ENCODE peak calls at places on chromosomes 1 and 21, in four cellular contexts. D is HCT116, W is H1, Y is transverse colon. T is an unnamed sample.

GRCh38 chr21:32955307-32955937 is 70.3 kb upstream of the OLIG2 start:
- DNase-seq in D (no peak), Y (no peak), W (no peak), T (no peak)

GRCh38 chr1:44168520-44169098 is 27.2 kb upstream of the KLF18 start:
- DNase-seq in D (no peak), W (no peak), Y (no peak), T (no peak)

GRCh38 chr21:18245493-18245967 is 897 bp downstream of the CHODL start:
- DNase-seq in Y (no peak), W (no peak), D (no peak), T (no peak)

GRCh38 chr1:192546596-192547199 is 28.9 kb upstream of the RGS1 start:
- DNase-seq in W (no peak), Y (no peak), D (no peak), T (no peak)

GRCh38 chr1:23984417-23985186 is 4.5 kb upstream of the SRSF10 start:
- DNase-seq in D (no peak), W (no peak), Y (peak), T (no peak)

GRCh38 chr1:147919881-147920280 is 8.3 kb upstream of the GPR89B start:
- DNase-seq in D (no peak), Y (no peak), W (no peak), T (no peak)

GRCh38 chr1:64834734-64835133 is 89.9 kb downstream of the RAVER2 start:
- DNase-seq in W (no peak), Y (no peak), D (no peak), T (no peak)

GRCh38 chr1:168550971-168551370 is 7.2 kb upstream of the XCL2 start:
- DNase-seq in W (no peak), Y (no peak), D (no peak), T (no peak)

GRCh38 chr1:89620664-89621063 is 12.3 kb upstream of the LRRC8C start:
- DNase-seq in Y (no peak), D (no peak), W (no peak), T (no peak)

GRCh38 chr1:100622037-100622436 is 84.1 kb downstream of the GPR88 start:
- DNase-seq in W (no peak), Y (no peak), D (peak), T (no peak)

GRCh38 chr1:33876970-33877680 is 13.2 kb downstream of the HMGB4 start:
- DNase-seq in D (no peak), Y (no peak), W (no peak), T (no peak)

GRCh38 chr1:198018529-198018928 is 101.4 kb downstream of the LHX9 start:
- DNase-seq in W (no peak), D (peak), Y (no peak), T (no peak)

GRCh38 chr1:86705633-86705985 is 1.2 kb downstream of the SH3GLB1 start:
- DNase-seq in D (no peak), W (no peak), Y (peak), T (no peak)

GRCh38 chr1:1031659-1032245 is 11.8 kb downstream of the AGRN start:
- DNase-seq in D (no peak), Y (no peak), W (no peak), T (no peak)

GRCh38 chr1:108050134-108050533 is 85.2 kb upstream of the VAV3 start:
- DNase-seq in W (no peak), D (no peak), Y (no peak), T (no peak)

GRCh38 chr1:83882906-83883305 is 116.0 kb downstream of the TTLL7 start:
- DNase-seq in D (peak), Y (peak), W (no peak), T (no peak)

GRCh38 chr1:216500273-216500967 is 77.2 kb upstream of the USH2A start:
- DNase-seq in D (no peak), W (no peak), Y (no peak), T (no peak)

GRCh38 chr1:171017431-171017830 is 73.3 kb upstream of the FMO3 start:
- DNase-seq in Y (no peak), D (no peak), W (no peak), T (no peak)

GRCh38 chr1:248918126-248918525 is 12.1 kb downstream of the PGBD2 start:
- DNase-seq in D (no peak), Y (no peak), W (no peak), T (no peak)

GRCh38 chr21:30990514-30991304 is 47.6 kb downstream of the KRTAP19-8 start:
- DNase-seq in W (no peak), Y (no peak), D (no peak), T (no peak)

GRCh38 chr1:59155326-59155725 is 141.6 kb upstream of the FGGY start:
- DNase-seq in D (no peak), Y (no peak), W (no peak), T (no peak)

GRCh38 chr1:218345673-218346390 is 696 bp downstream of the TGFB2 start:
- DNase-seq in W (no peak), D (no peak), Y (peak), T (no peak)
- TF ChIP-seq CTCF in W (no peak), D (no peak), Y (no peak), T (no peak)

DNA sequence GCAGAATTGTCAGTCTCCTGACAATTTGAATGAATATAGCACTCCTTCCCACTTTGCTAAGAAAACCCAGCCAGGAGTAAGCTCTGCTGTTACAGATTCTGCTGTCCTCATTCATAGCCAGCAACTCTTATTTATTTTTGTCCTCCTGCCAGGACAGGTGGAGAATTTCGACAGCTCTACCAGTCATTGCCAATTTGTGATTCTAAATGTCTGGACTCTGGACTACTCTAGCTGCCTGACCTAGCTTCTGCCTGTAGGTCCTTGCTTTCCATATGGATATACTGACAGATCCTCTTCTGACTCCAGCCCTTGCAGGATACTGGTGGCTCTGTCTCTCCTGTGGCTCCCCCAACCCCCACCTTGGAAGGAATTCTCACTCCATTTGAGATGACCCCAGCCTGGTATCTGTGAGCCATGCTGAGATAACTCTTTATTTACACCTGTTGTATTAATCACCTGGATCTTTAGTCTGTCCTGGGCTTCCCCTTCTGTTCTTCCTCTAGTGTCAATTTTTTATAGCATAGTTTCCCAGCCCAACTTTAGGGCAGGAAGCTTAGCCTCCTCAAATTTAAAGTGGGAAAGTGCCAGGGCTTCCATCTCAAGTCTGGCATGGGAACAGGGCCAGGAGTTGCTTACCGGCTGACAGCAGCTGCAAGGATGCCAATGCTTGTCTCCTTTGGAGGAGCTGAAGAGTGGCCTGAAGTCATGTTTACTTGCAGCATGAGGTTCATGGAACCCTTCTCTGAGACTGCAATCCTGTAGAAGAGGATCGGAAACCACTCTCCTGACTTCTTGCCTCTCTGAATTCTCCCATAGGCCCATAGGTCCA is 6.7 kb downstream of the PM20D1 start:
- DNase-seq in Y (no peak), D (no peak), W (no peak), T (no peak)
- TF ChIP-seq POLR2AphosphoS5 in Y (no peak), D (no peak), W (no peak), T (no peak)

DNA sequence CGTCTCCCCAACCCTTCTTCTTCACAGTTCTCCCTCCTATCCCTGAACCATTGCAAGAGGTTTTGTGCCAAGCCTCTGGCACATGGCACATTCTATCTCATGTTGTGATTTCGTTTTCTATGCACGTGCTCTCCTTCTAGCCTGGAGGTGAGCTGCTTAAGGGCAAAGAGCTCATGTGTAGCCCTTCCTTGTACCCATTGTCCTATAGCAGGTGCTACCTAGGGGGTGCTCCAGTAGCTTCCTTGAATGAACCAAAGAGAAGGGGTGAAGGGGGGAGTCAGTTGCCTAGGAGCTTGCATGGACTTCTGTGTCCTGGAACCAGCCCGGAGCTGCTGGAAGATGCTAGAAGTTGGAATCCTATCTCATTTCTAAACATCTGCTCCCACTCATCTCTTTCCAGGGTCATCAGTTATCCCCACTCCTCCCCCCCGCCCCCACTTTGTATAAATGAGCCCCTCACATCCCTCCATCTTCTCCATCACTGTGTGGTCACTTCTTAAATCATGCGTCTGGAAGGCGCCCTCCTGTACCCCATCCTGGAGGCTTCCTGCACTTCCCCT is 535 bp upstream of the DISC1 start:
- DNase-seq in Y (no peak), D (no peak), W (no peak), T (no peak)
- TF ChIP-seq CTCF in Y (no peak), D (no peak), W (no peak), T (no peak)

GRCh38 chr1:232250838-232251237 is 379.1 kb downstream of the SIPA1L2 start:
- DNase-seq in Y (no peak), W (no peak), D (no peak), T (no peak)

GRCh38 chr1:232250410-232250809 is 379.5 kb downstream of the SIPA1L2 start:
- DNase-seq in D (no peak), W (no peak), Y (no peak), T (no peak)

GRCh38 chr1:232249834-232250233 is 380.1 kb downstream of the SIPA1L2 start:
- DNase-seq in D (no peak), W (no peak), Y (no peak), T (no peak)

GRCh38 chr1:232248276-232248803 is 381.6 kb downstream of the SIPA1L2 start:
- DNase-seq in D (no peak), Y (no peak), W (no peak), T (no peak)

DNA sequence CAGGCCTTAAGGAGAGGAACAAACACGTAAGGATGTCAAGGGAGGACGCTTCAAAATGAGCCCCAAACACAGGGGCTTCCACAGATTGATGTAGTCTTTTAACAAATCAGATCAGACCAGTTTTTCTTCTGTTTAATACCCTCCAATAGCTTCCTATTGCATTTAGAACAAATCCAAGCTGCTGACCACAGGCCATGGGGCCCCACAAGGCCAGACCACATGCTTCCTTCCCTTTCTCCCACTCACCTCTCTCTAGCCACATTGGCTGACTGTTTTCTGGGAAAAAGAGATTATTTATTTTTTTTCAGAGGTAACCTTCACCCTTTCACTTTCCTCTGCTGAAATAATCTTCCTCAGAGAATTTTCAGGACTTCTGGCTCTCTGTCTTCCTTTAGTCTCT is 380.6 kb downstream of the SIPA1L2 start:
- DNase-seq in D (no peak), Y (no peak), W (no peak), T (no peak)
- TF ChIP-seq POLR2AphosphoS5 in D (no peak), Y (no peak), W (no peak), T (no peak)

GRCh38 chr1:213564215-213564659 is 423.5 kb upstream of the PROX1 start:
- DNase-seq in W (no peak), D (peak), Y (peak), T (no peak)
- TF ChIP-seq CTCF in W (no peak), D (peak), Y (peak), T (peak)

DNA sequence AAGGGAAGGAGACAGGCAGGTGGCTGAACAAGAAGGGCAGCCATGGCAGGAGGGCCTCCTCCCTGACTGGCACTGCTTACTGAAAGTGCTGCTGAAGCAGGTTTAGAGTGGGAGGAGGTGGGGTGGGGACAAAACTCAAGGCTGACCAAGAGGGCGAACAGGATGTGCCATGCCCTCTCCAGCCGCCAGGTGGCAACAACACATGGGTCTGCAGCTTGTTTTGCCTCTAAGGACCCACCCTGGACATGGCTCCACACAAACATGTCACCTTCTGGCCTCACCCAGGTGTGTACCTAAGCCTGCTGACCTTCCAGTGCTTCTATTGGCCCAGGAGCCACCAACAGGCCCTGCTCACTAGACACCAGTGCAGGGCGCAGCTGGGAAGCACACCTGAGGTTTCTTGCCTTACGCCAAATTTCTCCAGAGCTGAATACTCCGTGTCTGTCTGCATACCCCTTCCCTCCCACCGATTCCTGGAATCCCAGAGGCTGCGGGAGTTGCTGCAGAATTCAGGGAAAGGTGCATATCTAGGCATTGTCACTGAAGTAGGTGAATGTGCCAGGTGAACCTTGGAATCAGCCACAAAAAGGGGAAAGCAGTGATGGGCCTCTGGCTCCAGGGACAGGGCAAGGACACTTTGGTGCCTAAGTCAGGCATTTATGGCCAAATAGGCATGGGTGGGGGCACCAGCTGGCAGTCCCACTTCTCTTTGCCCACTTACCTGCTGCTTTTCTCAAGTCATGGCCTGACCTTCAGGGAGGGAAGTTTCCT is 5.3 kb downstream of the PSRC1 start:
- DNase-seq in D (peak), W (peak), Y (peak), T (no peak)
- TF ChIP-seq POLR2AphosphoS5 in D (peak), W (no peak), Y (no peak), T (no peak)